ENCODE peak calls at places on chromosomes 7 and 10, in four cellular contexts. A, P, Q and T are unnamed samples.

GRCh38 chr7:123656544-123657303 is 1.1 kb downstream of the LMOD2 start:
- DNase-seq in A (no peak), P (no peak), Q (no peak), T (no peak)

GRCh38 chr10:70575874-70576802 is 26.4 kb downstream of the PRF1 start:
- DNase-seq in A (no peak), P (peak; percentile 27), Q (peak; percentile 57), T (no peak)

GRCh38 chr10:101777085-101777856 is 1.4 kb upstream of the FGF8 start:
- DNase-seq in A (no peak), P (no peak), Q (no peak), T (no peak)

GRCh38 chr7:114133717-114134116 is 214.9 kb upstream of the PPP1R3A start:
- DNase-seq in A (no peak), P (no peak), Q (no peak), T (no peak)

GRCh38 chr10:103849880-103850571 is 5.3 kb downstream of the SH3PXD2A start:
- DNase-seq in A (peak; percentile 93), P (peak; percentile 43), Q (no peak), T (no peak)

GRCh38 chr10:6008497-6009142 is 31.3 kb upstream of the IL15RA start:
- DNase-seq in A (peak; percentile 32), P (no peak), Q (no peak), T (no peak)

GRCh38 chr10:28661035-28661434 is 16.3 kb upstream of the BAMBI start:
- DNase-seq in A (peak; percentile 85), P (peak; percentile 67), Q (no peak), T (peak; percentile 41)

GRCh38 chr10:113268186-113268585 is 284.7 kb upstream of the HABP2 start:
- DNase-seq in A (peak; percentile 1), P (peak; percentile 69), Q (no peak), T (peak; percentile 81)

GRCh38 chr7:125255793-125256192 is 326.2 kb upstream of the POT1 start:
- DNase-seq in A (no peak), P (no peak), Q (no peak), T (no peak)

GRCh38 chr10:117663750-117664149 is 121.2 kb downstream of the EMX2 start:
- DNase-seq in A (peak; percentile 28), P (peak; percentile 95), Q (no peak), T (peak; percentile 63)

GRCh38 chr10:68697106-68697505 is 23.9 kb upstream of the CCAR1 start:
- DNase-seq in A (no peak), P (no peak), Q (no peak), T (no peak)

GRCh38 chr7:91112902-91113321 is 151.3 kb upstream of the FZD1 start:
- DNase-seq in A (peak; percentile 82), P (peak; percentile 38), Q (no peak), T (no peak)

GRCh38 chr10:132912685-132913558 is 29.4 kb downstream of the CFAP46 start:
- DNase-seq in A (no peak), P (no peak), Q (no peak), T (no peak)

GRCh38 chr10:4851846-4852245 is 25.8 kb downstream of the AKR1E2 start:
- DNase-seq in A (no peak), P (no peak), Q (peak; percentile 58), T (no peak)

GRCh38 chr7:138151731-138152577 is 75.7 kb downstream of the AKR1D1 start:
- DNase-seq in A (no peak), P (no peak), Q (no peak), T (no peak)

GRCh38 chr10:60963441-60964256 is 19.7 kb upstream of the RHOBTB1 start:
- DNase-seq in A (peak; percentile 72), P (no peak), Q (no peak), T (no peak)

GRCh38 chr7:77368974-77369373 is 47.2 kb downstream of the GSAP start:
- DNase-seq in A (peak; percentile 16), P (no peak), Q (no peak), T (no peak)

GRCh38 chr7:151727579-151728285 is 149.2 kb downstream of the PRKAG2 start:
- DNase-seq in A (peak; percentile 97), P (peak; percentile 94), Q (peak; percentile 62), T (peak; percentile 87)